ENCODE peak calls at places on chromosomes 16 and 17, in six cellular contexts. L is psoas muscle, S is trophoblast cell, P is ascending aorta, J is stomach, U is tibial artery. V is an unnamed sample.

GRCh38 chr16:85288341-85288868 is 176.1 kb upstream of the CIBAR2 start:
- DNase-seq in L (no peak), S (no peak), P (no peak), J (no peak), U (no peak), V (no peak)

GRCh38 chr16:81780350-81780749 is 1.3 kb downstream of the PLCG2 start:
- DNase-seq in L (no peak), S (no peak), P (no peak), J (no peak), U (no peak), V (no peak)

GRCh38 chr16:66467611-66468010 is 40.5 kb downstream of the BEAN1 start:
- DNase-seq in L (no peak), S (peak; percentile 91), P (no peak), J (no peak), U (no peak), V (no peak)

GRCh38 chr16:8720080-8720966 is 45.9 kb downstream of the ABAT start:
- DNase-seq in L (no peak), S (no peak), P (no peak), J (no peak), U (no peak), V (no peak)

GRCh38 chr17:77526259-77526711 is 385.5 kb downstream of the SEC14L1 start:
- DNase-seq in L (no peak), S (no peak), P (no peak), J (no peak), U (no peak), V (no peak)

GRCh38 chr17:50139950-50140885 is 10.3 kb upstream of the SAMD14 start:
- DNase-seq in L (peak; percentile 80), S (peak; percentile 42), P (no peak), J (peak; percentile 81), U (peak; percentile 78), V (no peak)

GRCh38 chr16:684067-684794 is at the start of gene JMJD8:
- DNase-seq in L (peak; percentile 99), S (peak; percentile 94), P (peak; percentile 85), J (peak; percentile 98), U (peak; percentile 95), V (peak; percentile 96)

GRCh38 chr17:48215583-48216139 is 108.1 kb downstream of the SNX11 start:
- DNase-seq in L (no peak), S (no peak), P (no peak), J (no peak), U (no peak), V (no peak)

GRCh38 chr17:81553616-81554181 is 1.5 kb upstream of the FAAP100 start:
- DNase-seq in L (no peak), S (no peak), P (no peak), J (no peak), U (no peak), V (peak; percentile 43)

GRCh38 chr16:848510-849253 is 48.1 kb upstream of the GNG13 start:
- DNase-seq in L (no peak), S (no peak), P (no peak), J (no peak), U (no peak), V (no peak)

GRCh38 chr17:3512512-3513171 is 36.8 kb downstream of the ASPA start:
- DNase-seq in L (peak; percentile 85), S (peak; percentile 91), P (no peak), J (peak; percentile 49), U (peak; percentile 60), V (peak; percentile 91)

GRCh38 chr16:78509965-78510364 is 410.5 kb downstream of the WWOX start:
- DNase-seq in L (no peak), S (no peak), P (no peak), J (no peak), U (no peak), V (no peak)

GRCh38 chr16:10150906-10151305 is 31.3 kb downstream of the GRIN2A start:
- DNase-seq in L (no peak), S (no peak), P (no peak), J (no peak), U (no peak), V (no peak)

GRCh38 chr16:78321611-78322010 is 222.2 kb downstream of the WWOX start:
- DNase-seq in L (no peak), S (no peak), P (no peak), J (no peak), U (no peak), V (no peak)

GRCh38 chr17:3695723-3696411 is at the start of gene P2RX5:
- DNase-seq in L (peak; percentile 63), S (no peak), P (no peak), J (no peak), U (no peak), V (no peak)

GRCh38 chr16:4290236-4290830 is 17.5 kb upstream of the TFAP4 start:
- DNase-seq in L (no peak), S (peak; percentile 87), P (no peak), J (no peak), U (no peak), V (no peak)

GRCh38 chr17:6919158-6919557 is 76.7 kb upstream of the ALOX12 start:
- DNase-seq in L (no peak), S (no peak), P (no peak), J (no peak), U (no peak), V (no peak)

GRCh38 chr17:50425682-50426471 is at the start of gene ACSF2:
- DNase-seq in L (peak; percentile 82), S (peak; percentile 40), P (peak; percentile 20), J (peak; percentile 82), U (peak; percentile 75), V (peak; percentile 15)

GRCh38 chr16:31214705-31215286 is 877 bp downstream of the TRIM72 start:
- DNase-seq in L (peak; percentile 40), S (no peak), P (no peak), J (no peak), U (no peak), V (no peak)

GRCh38 chr17:67534941-67535340 is 157.9 kb downstream of the PITPNC1 start:
- DNase-seq in L (no peak), S (no peak), P (no peak), J (no peak), U (no peak), V (no peak)

DNA sequence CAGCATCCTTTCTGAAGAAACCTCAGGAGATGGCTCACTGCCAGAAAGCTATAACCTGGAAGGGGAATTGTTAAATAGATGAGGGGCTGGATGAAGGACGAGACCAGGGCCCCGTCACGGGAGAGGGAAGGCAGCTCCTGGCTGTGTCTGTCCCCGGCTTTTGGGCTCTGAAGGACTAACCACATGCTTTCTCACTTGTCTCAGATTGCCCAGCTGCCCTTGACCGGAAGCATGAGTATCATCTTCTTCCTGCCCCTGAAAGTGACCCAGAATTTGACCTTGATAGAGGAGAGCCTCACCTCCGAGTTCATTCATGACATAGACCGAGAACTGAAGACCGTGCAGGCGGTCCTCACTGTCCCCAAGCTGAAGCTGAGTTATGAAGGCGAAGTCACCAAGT is 14.5 kb downstream of the SERPINF1 start:
- DNase-seq in L (no peak), S (no peak), P (no peak), J (no peak), U (no peak), V (no peak)
- H3K4me3 ChIP-seq in L (no peak overlapping the region), S (no peak overlapping the region), P (no peak overlapping the region), J (no peak overlapping the region), U (no peak overlapping the region), V (no peak overlapping the region)

DNA sequence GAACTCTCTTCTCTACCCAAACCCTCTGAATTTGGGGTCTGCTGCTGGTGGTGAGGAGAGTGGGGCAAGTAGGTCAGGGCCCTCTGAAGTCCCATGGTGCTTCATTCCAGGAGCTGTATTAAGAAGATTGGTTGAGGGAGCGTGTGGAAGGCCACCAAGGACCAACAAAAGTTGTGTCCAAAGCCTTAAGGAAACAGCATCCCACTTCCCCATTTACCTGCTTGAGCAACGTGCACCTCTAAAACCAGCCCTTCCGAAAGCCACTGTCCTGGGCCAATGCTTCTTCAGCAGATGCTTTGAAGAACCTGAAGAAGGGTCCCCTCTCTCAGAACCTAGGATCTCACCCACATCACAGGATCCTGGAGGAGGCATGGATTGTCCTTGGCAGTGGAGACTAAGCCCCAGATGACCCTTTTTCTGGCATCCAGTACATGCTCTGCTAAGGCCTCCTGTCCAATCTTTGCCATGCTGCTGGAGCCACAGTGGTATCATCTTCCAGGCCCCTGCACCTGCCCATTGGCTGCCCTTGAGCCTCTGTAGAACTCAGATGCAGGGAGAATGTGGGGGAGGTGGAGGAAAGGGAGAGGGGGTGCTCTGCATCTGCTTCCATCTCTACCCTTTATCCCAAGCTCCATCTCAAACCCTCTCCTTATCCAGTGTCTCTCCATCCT is 5.8 kb upstream of the NR1D1 start:
- DNase-seq in L (no peak), S (no peak), P (no peak), J (no peak), U (no peak), V (no peak)
- H3K27ac ChIP-seq in L (peak overlapping the region; percentile 99), S (no peak overlapping the region), P (peak overlapping the region; percentile 97), J (peak overlapping the region; percentile 98), U (peak overlapping the region; percentile 94), V (peak overlapping the region; percentile 100)

GRCh38 chr16:19185510-19185851 is 17.4 kb downstream of the SYT17 start:
- DNase-seq in L (no peak), S (no peak), P (no peak), J (no peak), U (no peak), V (no peak)
- H3K4me3 ChIP-seq in L (no peak overlapping the region), S (no peak overlapping the region), P (no peak overlapping the region), J (no peak overlapping the region), U (no peak overlapping the region), V (no peak overlapping the region)

GRCh38 chr16:75238132-75238852 is 13.1 kb downstream of the BCAR1 start:
- DNase-seq in L (peak; percentile 83), S (no peak), P (peak; percentile 67), J (peak; percentile 77), U (peak; percentile 86), V (peak; percentile 88)

GRCh38 chr16:75241412-75241811 is 10.0 kb downstream of the BCAR1 start:
- DNase-seq in L (no peak), S (no peak), P (no peak), J (no peak), U (no peak), V (no peak)

GRCh38 chr16:75237398-75238131 is 13.9 kb downstream of the BCAR1 start:
- DNase-seq in L (no peak), S (no peak), P (no peak), J (no peak), U (no peak), V (no peak)

GRCh38 chr16:75238853-75239371 is 12.5 kb downstream of the BCAR1 start:
- DNase-seq in L (no peak), S (no peak), P (peak; percentile 65), J (no peak), U (peak; percentile 67), V (no peak)

GRCh38 chr16:75239463-75240122 is 11.8 kb downstream of the BCAR1 start:
- DNase-seq in L (no peak), S (no peak), P (no peak), J (no peak), U (no peak), V (no peak)
- H3K27ac ChIP-seq in L (peak overlapping the region; percentile 83), S (peak overlapping the region; percentile 52), P (peak overlapping the region; percentile 94), J (peak overlapping the region; percentile 72), U (peak overlapping the region; percentile 99), V (peak overlapping the region; percentile 94)

DNA sequence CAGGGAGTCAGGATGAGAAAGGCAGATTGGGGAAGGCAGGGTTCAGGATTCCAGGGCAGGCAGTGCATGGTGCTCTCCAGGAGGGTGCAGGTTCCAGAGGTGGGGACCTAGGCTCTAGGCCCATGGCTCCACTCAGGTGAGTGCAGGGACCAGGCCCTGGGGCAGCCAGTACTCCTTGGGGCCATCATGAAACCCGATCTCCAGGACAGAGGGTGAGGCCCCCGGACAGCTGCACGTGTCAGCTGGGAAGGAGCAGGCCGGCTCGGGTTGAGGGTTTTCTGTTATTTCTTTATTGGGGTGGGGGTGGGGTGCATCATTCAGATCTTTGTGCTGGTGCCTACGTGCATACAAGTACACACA is 1.3 kb upstream of the MTSS2 start:
- DNase-seq in L (peak; percentile 32), S (no peak), P (no peak), J (no peak), U (no peak), V (no peak)
- H3K4me3 ChIP-seq in L (no peak overlapping the region), S (no peak overlapping the region), P (no peak overlapping the region), J (no peak overlapping the region), U (no peak overlapping the region), V (no peak overlapping the region)